ENCODE peak calls at places on chromosomes 1 and 21, in seven cellular contexts. R is mesenchymal stem cell, U is H9, D is IMR-90, H is H1, P is neuronal stem cell, F is trophoblast cell. M is an unnamed sample.

GRCh38 chr1:201282931-201283829 is at the start of gene PKP1:
- DNase-seq in H (no peak), R (no peak), D (peak; percentile 10), P (no peak), F (no peak), U (peak; percentile 69), M (peak; percentile 39)

GRCh38 chr1:150619576-150620509 is 9.6 kb downstream of the ENSA start:
- DNase-seq in F (no peak), D (peak; percentile 80), H (no peak), R (peak; percentile 79), P (no peak), U (no peak), M (peak; percentile 45)

GRCh38 chr1:156901966-156902922 is 8.7 kb downstream of the PEAR1 start:
- DNase-seq in H (no peak), U (no peak), F (no peak), P (no peak), R (no peak), D (no peak), M (no peak)

GRCh38 chr1:20405893-20406604 is 80.0 kb downstream of the CAMK2N1 start:
- DNase-seq in H (no peak), D (peak; percentile 45), F (no peak), R (peak; percentile 54), P (no peak), U (peak; percentile 20), M (no peak)

GRCh38 chr21:32742470-32742869 is 14.7 kb upstream of the SYNJ1 start:
- DNase-seq in P (no peak), F (no peak), H (no peak), U (no peak), R (no peak), D (no peak), M (no peak)

GRCh38 chr1:34884961-34885360 is 25.4 kb upstream of the SMIM12 start:
- DNase-seq in R (no peak), P (no peak), D (no peak), U (peak; percentile 79), F (peak; percentile 4), H (no peak), M (peak; percentile 67)

GRCh38 chr1:154534263-154534844 is 24.1 kb downstream of the UBE2Q1 start:
- DNase-seq in H (no peak), P (no peak), F (peak; percentile 66), D (peak; percentile 22), U (peak; percentile 79), R (no peak), M (peak; percentile 83)

GRCh38 chr1:111520040-111520439 is 16.6 kb upstream of the ADORA3 start:
- DNase-seq in R (no peak), F (no peak), U (no peak), P (no peak), H (no peak), D (no peak), M (no peak)

GRCh38 chr21:30199989-30200388 is 15.9 kb downstream of the CLDN8 start:
- DNase-seq in D (no peak), F (no peak), R (no peak), P (no peak), H (no peak), U (no peak), M (no peak)

GRCh38 chr21:33403128-33403785 is at the start of gene IFNGR2:
- DNase-seq in D (no peak), R (peak; percentile 46), F (peak; percentile 55), U (no peak), H (no peak), P (peak; percentile 29), M (no peak)

GRCh38 chr21:25563399-25564116 is 43.7 kb downstream of the MRPL39 start:
- DNase-seq in P (no peak), D (no peak), H (no peak), F (no peak), U (no peak), R (peak; percentile 16), M (no peak)

GRCh38 chr1:58785424-58786058 is 1.7 kb upstream of the JUN start:
- DNase-seq in P (no peak), D (peak; percentile 39), U (peak; percentile 71), R (no peak), H (no peak), F (peak; percentile 71), M (peak; percentile 75)

GRCh38 chr1:239169276-239169675 is 217.1 kb upstream of the CHRM3 start:
- DNase-seq in D (no peak), R (no peak), F (no peak), P (no peak), U (no peak), H (no peak), M (no peak)

GRCh38 chr1:218810336-218810735 is 363.3 kb upstream of the LYPLAL1 start:
- DNase-seq in D (no peak), F (no peak), U (no peak), H (no peak), P (no peak), R (no peak), M (no peak)

GRCh38 chr1:54885863-54886723 is 902 bp downstream of the DHCR24 start:
- DNase-seq in D (no peak), U (no peak), F (peak; percentile 52), P (no peak), H (no peak), R (peak; percentile 39), M (peak; percentile 82)

GRCh38 chr1:2300004-2300771 is 72.1 kb downstream of the SKI start:
- DNase-seq in P (no peak), F (no peak), R (no peak), U (no peak), H (no peak), D (no peak), M (peak; percentile 59)

GRCh38 chr1:109639063-109639840 is 16.6 kb upstream of the GSTM4 start:
- DNase-seq in H (no peak), F (no peak), U (peak; percentile 14), R (no peak), D (no peak), P (no peak), M (no peak)

GRCh38 chr1:178733972-178734371 is 8.9 kb downstream of the RALGPS2 start:
- DNase-seq in H (no peak), U (no peak), P (no peak), F (no peak), D (no peak), R (no peak), M (no peak)

GRCh38 chr21:46274797-46275390 is 10.5 kb downstream of the MCM3AP start:
- DNase-seq in R (no peak), P (no peak), U (no peak), F (no peak), D (no peak), H (no peak), M (no peak)

GRCh38 chr1:84390231-84390630 is 8.1 kb upstream of the DNASE2B start:
- DNase-seq in R (no peak), H (no peak), U (no peak), D (no peak), F (no peak), P (no peak), M (no peak)

GRCh38 chr21:44748621-44749020 is 37.2 kb upstream of the TSPEAR start:
- DNase-seq in F (peak; percentile 20), P (no peak), U (peak; percentile 95), H (peak; percentile 78), R (no peak), D (no peak), M (peak; percentile 94)

GRCh38 chr21:44749759-44750674 is 38.6 kb upstream of the TSPEAR start:
- DNase-seq in D (no peak), H (no peak), F (no peak), R (no peak), P (no peak), U (no peak), M (no peak)

GRCh38 chr21:44750675-44751025 is 39.3 kb upstream of the TSPEAR start:
- DNase-seq in P (no peak), D (no peak), U (peak; percentile 27), F (no peak), R (no peak), H (no peak), M (peak; percentile 72)

GRCh38 chr21:44751186-44751798 is 39.9 kb upstream of the TSPEAR start:
- DNase-seq in P (no peak), U (no peak), D (no peak), H (no peak), R (no peak), F (no peak), M (no peak)

GRCh38 chr21:44749116-44749758 is 37.9 kb upstream of the TSPEAR start:
- DNase-seq in H (no peak), F (no peak), R (no peak), P (no peak), D (no peak), U (no peak), M (no peak)
- H2AK5ac ChIP-seq in H (no peak overlapping the region), F (no peak overlapping the region), R (no peak overlapping the region), P (peak overlapping the region; percentile 89), D (no peak overlapping the region), U (no peak overlapping the region), M (peak overlapping the region; percentile 69)

GRCh38 chr1:247268390-247269045 is 12.6 kb downstream of the VN1R5 start:
- DNase-seq in H (no peak), D (peak; percentile 13), P (no peak), U (no peak), R (no peak), F (no peak), M (peak; percentile 50)

GRCh38 chr1:247270003-247270402 is 14.1 kb downstream of the VN1R5 start:
- DNase-seq in U (no peak), R (no peak), H (no peak), F (no peak), D (no peak), P (no peak), M (no peak)

GRCh38 chr1:247269075-247269580 is 13.3 kb downstream of the VN1R5 start:
- DNase-seq in H (no peak), R (no peak), P (no peak), U (no peak), D (no peak), F (no peak), M (no peak)

GRCh38 chr1:247266053-247266452 is 10.2 kb downstream of the VN1R5 start:
- DNase-seq in D (peak; percentile 31), P (no peak), U (no peak), R (no peak), H (no peak), F (no peak), M (no peak)
- H2AK5ac ChIP-seq in D (no peak overlapping the region), P (no peak overlapping the region), U (no peak overlapping the region), R (no peak overlapping the region), H (no peak overlapping the region), F (no peak overlapping the region), M (no peak overlapping the region)

GRCh38 chr1:26552720-26553119 is 23.2 kb downstream of the RPS6KA1 start:
- DNase-seq in H (no peak), P (no peak), U (no peak), R (no peak), D (no peak), F (no peak), M (no peak)
- H2AK5ac ChIP-seq in H (no peak overlapping the region), P (no peak overlapping the region), U (no peak overlapping the region), R (no peak overlapping the region), D (no peak overlapping the region), F (no peak overlapping the region), M (no peak overlapping the region)

GRCh38 chr1:15866696-15867687 is 19.5 kb downstream of the SPEN start:
- DNase-seq in U (no peak), R (peak; percentile 38), P (no peak), F (no peak), H (no peak), D (no peak), M (no peak)

GRCh38 chr1:15869413-15869812 is 21.9 kb downstream of the SPEN start:
- DNase-seq in H (no peak), D (no peak), P (no peak), R (no peak), U (no peak), F (no peak), M (no peak)

GRCh38 chr1:15876357-15876756 is 28.9 kb downstream of the SPEN start:
- DNase-seq in R (peak; percentile 55), H (peak; percentile 3), U (peak; percentile 85), D (no peak), F (peak; percentile 58), P (no peak), M (peak; percentile 91)

GRCh38 chr1:15870421-15870820 is 22.9 kb downstream of the SPEN start:
- DNase-seq in P (no peak), F (no peak), R (peak; percentile 54), U (no peak), D (peak; percentile 33), H (no peak), M (no peak)
- H2AK5ac ChIP-seq in P (no peak overlapping the region), F (no peak overlapping the region), R (no peak overlapping the region), U (no peak overlapping the region), D (no peak overlapping the region), H (no peak overlapping the region), M (no peak overlapping the region)

M was measured in mesendoderm.